ENCODE peak calls at places on chromosomes 1 and 21, in seven cellular contexts. O is epithelial cell of esophagus, X is left lung, U is colonic mucosa, S is AG04449, G is spleen, E is fibroblast of lung. J is an unnamed sample.

GRCh38 chr1:41846595-41846994 is 72.1 kb downstream of the HIVEP3 start:
- DNase-seq in G (no peak), O (peak), S (no peak), U (no peak), X (no peak), E (peak), J (no peak)

GRCh38 chr1:81165963-81166362 is 634.8 kb upstream of the ADGRL2 start:
- DNase-seq in X (no peak), O (no peak), G (no peak), E (no peak), S (no peak), U (no peak), J (no peak)

GRCh38 chr1:77416692-77417450 is 135.1 kb downstream of the AK5 start:
- DNase-seq in S (no peak), G (no peak), E (peak), U (no peak), X (no peak), O (peak), J (no peak)

GRCh38 chr1:192807968-192808587 is 761 bp upstream of the RGS2 start:
- DNase-seq in O (peak), E (peak), U (no peak), G (no peak), X (no peak), S (no peak), J (no peak)

GRCh38 chr1:1001631-1002300 is 1.9 kb upstream of the HES4 start:
- DNase-seq in O (peak), X (peak), S (no peak), E (peak), G (peak), U (peak), J (no peak)

GRCh38 chr21:44529503-44530125 is 10.4 kb downstream of the KRTAP10-1 start:
- DNase-seq in U (no peak), X (peak), O (no peak), E (no peak), S (no peak), G (peak), J (no peak)

GRCh38 chr1:205817364-205817763 is 4.4 kb upstream of the SLC41A1 start:
- DNase-seq in O (no peak), U (no peak), E (no peak), G (no peak), S (no peak), X (no peak), J (no peak)

GRCh38 chr1:94284481-94284880 is 47.1 kb upstream of the ARHGAP29 start:
- DNase-seq in O (no peak), E (peak), X (no peak), S (no peak), U (no peak), G (no peak), J (no peak)

GRCh38 chr21:26179501-26179900 is 8.9 kb upstream of the APP start:
- DNase-seq in G (no peak), E (no peak), U (no peak), O (no peak), X (no peak), S (no peak), J (no peak)

GRCh38 chr21:42684109-42684916 is 30.9 kb downstream of the PDE9A start:
- DNase-seq in O (peak), X (no peak), S (no peak), G (peak), U (no peak), E (no peak), J (no peak)

GRCh38 chr1:11984559-11984958 is 4.3 kb downstream of the MFN2 start:
- DNase-seq in X (no peak), G (no peak), E (no peak), O (no peak), S (no peak), U (peak), J (no peak)

GRCh38 chr1:41240806-41241747 is 1.0 kb downstream of the SCMH1 start:
- DNase-seq in E (peak), U (peak), S (no peak), X (peak), G (peak), O (peak), J (no peak)

GRCh38 chr1:8013399-8013798 is 12.7 kb downstream of the ERRFI1 start:
- DNase-seq in X (no peak), S (no peak), O (no peak), E (no peak), G (no peak), U (no peak), J (no peak)

GRCh38 chr1:64748222-64748621 is 3.3 kb downstream of the RAVER2 start:
- DNase-seq in U (peak), X (no peak), O (no peak), E (no peak), G (no peak), S (no peak), J (no peak)
- H3K4me3 ChIP-seq in U (no peak), X (no peak), O (no peak), E (no peak), G (no peak), S (no peak), J (no peak)

GRCh38 chr1:29396438-29397255 is 160.3 kb downstream of the PTPRU start:
- DNase-seq in U (no peak), G (no peak), O (peak), X (no peak), E (no peak), S (no peak), J (no peak)
- TF ChIP-seq CTCF in U (no peak), G (no peak), O (peak), X (no peak), E (peak), S (peak), J (peak)

GRCh38 chr1:207519505-207520399 is 23.8 kb downstream of the CR1 start:
- DNase-seq in O (no peak), X (no peak), U (no peak), S (no peak), E (no peak), G (no peak), J (no peak)
- H3K4me3 ChIP-seq in O (no peak), X (no peak), U (no peak), S (no peak), E (no peak), G (no peak), J (no peak)

GRCh38 chr1:16150508-16150907 is 5.4 kb downstream of the EPHA2 start:
- DNase-seq in X (no peak), U (no peak), O (no peak), G (no peak), E (no peak), S (no peak), J (no peak)

GRCh38 chr1:16149702-16150488 is 6.0 kb downstream of the EPHA2 start:
- DNase-seq in U (no peak), G (no peak), E (no peak), O (no peak), S (no peak), X (no peak), J (no peak)

GRCh38 chr1:16152521-16153087 is 3.3 kb downstream of the EPHA2 start:
- DNase-seq in E (peak), O (no peak), X (no peak), U (peak), S (no peak), G (no peak), J (no peak)

GRCh38 chr1:16151985-16152384 is 3.9 kb downstream of the EPHA2 start:
- DNase-seq in U (no peak), E (no peak), S (no peak), X (no peak), O (no peak), G (no peak), J (no peak)

GRCh38 chr1:16151200-16151708 is 4.6 kb downstream of the EPHA2 start:
- DNase-seq in U (no peak), O (no peak), G (no peak), E (peak), S (no peak), X (no peak), J (no peak)
- TF ChIP-seq CTCF in U (no peak), O (no peak), G (no peak), E (no peak), S (no peak), X (no peak), J (no peak)

DNA sequence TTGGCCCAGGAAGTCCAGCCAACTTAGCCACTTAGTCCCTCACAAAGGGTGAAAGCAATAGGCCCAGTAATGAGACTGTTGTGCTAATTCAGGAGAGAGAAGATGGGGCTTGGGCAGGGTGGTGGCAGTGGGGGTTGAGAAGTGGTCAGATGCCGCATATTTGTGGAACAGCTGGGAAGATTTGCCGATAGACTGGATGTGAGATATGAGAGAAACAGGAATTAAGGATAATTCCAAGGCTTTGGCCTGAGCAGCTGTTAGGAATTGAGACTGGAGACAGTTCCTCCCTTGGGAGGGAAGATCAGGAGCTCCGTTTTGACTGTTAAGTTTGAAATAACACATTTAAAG is 323.6 kb upstream of the FAM78B start:
- DNase-seq in O (no peak), S (no peak), E (no peak), G (peak), U (no peak), X (no peak), J (no peak)
- H3K4me3 ChIP-seq in O (no peak), S (no peak), E (no peak), G (peak), U (peak), X (peak), J (no peak)

DNA sequence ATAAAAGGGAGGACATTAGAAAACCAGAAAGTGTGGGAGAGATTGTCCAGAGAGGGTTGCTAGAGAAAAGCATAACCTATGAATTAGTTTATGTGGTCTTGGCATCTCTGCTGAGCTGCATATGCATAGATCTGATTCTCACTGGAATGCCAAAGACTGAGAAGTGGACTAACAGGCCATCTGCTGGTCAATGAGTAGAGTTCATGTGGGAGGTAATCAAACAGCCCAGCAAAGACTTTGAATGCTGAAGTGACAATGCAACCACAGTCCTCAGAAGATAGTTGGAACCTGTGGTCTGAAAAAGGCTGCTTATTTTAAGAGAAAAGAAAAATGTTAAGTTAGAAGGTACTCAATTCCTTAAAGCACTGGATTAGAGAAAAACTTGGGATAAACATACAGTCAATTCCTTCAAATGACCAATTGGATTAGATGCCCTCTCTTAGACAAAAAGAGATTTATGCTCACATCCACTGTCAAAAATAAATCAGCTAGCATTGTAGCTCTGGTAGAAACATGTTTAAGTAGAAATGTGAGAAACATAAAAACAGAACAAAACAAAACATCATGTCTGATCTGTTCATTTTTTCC is 382.8 kb downstream of the AMY1C start:
- DNase-seq in S (no peak), E (peak), X (no peak), O (peak), U (no peak), G (no peak), J (no peak)
- TF ChIP-seq CTCF in S (no peak), E (peak), X (peak), O (peak), U (peak), G (no peak), J (no peak)

GRCh38 chr1:151860504-151861187 is 7.1 kb upstream of the THEM5 start:
- DNase-seq in G (no peak), U (no peak), X (no peak), E (no peak), S (no peak), O (peak), J (no peak)
- H3K4me3 ChIP-seq in G (no peak), U (no peak), X (no peak), E (no peak), S (no peak), O (no peak), J (no peak)

DNA sequence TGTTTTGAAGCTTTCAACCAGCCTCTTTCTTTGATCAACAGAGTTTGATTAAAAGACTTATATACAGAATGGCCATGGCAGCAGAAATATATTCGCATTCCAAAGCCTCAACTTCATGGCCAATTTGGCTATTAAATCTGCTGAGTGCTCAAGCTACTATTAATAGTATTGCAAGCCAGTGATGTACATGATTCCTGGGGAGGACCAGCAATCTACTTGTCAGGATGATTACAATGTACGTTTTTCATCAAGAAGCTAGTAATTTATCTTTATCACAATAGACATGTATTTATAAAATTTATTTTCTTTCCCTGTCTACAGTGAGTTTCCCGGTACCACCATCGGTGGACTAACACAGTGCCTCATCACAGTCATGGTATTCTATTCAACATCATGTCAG is 515.5 kb downstream of the AMY1C start:
- DNase-seq in O (no peak), E (no peak), X (no peak), S (no peak), U (no peak), G (no peak), J (no peak)
- TF ChIP-seq CTCF in O (no peak), E (no peak), X (no peak), S (no peak), U (no peak), G (no peak), J (no peak)

GRCh38 chr1:115767403-115767802 is 1.1 kb downstream of the CASQ2 start:
- DNase-seq in X (no peak), S (no peak), E (no peak), O (no peak), G (no peak), U (no peak), J (no peak)
- H3K4me3 ChIP-seq in X (no peak), S (no peak), E (no peak), O (no peak), G (no peak), U (no peak), J (no peak)

J was measured in AG04450.